ENCODE peak calls at places on chromosomes 7 and 10, in six cellular contexts. R, S, J, P, H and I are unnamed samples.

GRCh38 chr10:125093199-125093841 is 67.0 kb downstream of the CTBP2 start:
- DNase-seq in H (no peak), P (peak), J (peak), S (peak), R (peak), I (no peak)

GRCh38 chr10:33129987-33130386 is 172.0 kb upstream of the ITGB1 start:
- DNase-seq in S (peak), J (peak), H (no peak), P (no peak), R (peak), I (no peak)

GRCh38 chr10:133394801-133395221 is 854 bp downstream of the MTG1 start:
- DNase-seq in R (peak), P (no peak), S (no peak), J (no peak), H (no peak), I (no peak)

GRCh38 chr10:64394744-64395143 is 873.5 kb downstream of the REEP3 start:
- DNase-seq in P (no peak), S (peak), R (peak), J (peak), H (peak), I (no peak)

GRCh38 chr7:35768346-35768745 is 32.5 kb upstream of the SEPTIN7 start:
- DNase-seq in S (no peak), H (no peak), R (no peak), P (no peak), J (no peak), I (no peak)

GRCh38 chr10:73888514-73888913 is 14.2 kb upstream of the CAMK2G start:
- DNase-seq in J (peak), S (peak), R (peak), P (no peak), H (no peak), I (no peak)

GRCh38 chr7:46654546-46655443 is 733.7 kb upstream of the IGFBP3 start:
- DNase-seq in S (peak), H (no peak), J (no peak), P (no peak), R (peak), I (no peak)

GRCh38 chr10:43415544-43415943 is 6.6 kb upstream of the HNRNPF start:
- DNase-seq in P (no peak), R (no peak), J (no peak), H (no peak), S (no peak), I (no peak)

GRCh38 chr10:132604686-132605085 is 67.1 kb downstream of the INPP5A start:
- DNase-seq in R (no peak), J (no peak), P (no peak), H (no peak), S (no peak), I (no peak)

GRCh38 chr7:135930565-135931423 is 46.4 kb downstream of the MTPN start:
- DNase-seq in J (peak), P (no peak), S (peak), R (peak), H (peak), I (peak)

GRCh38 chr7:135928136-135928535 is 49.0 kb downstream of the MTPN start:
- DNase-seq in R (no peak), P (no peak), S (no peak), H (no peak), J (no peak), I (no peak)

GRCh38 chr7:135929249-135929648 is 47.9 kb downstream of the MTPN start:
- DNase-seq in H (peak), R (peak), S (peak), J (no peak), P (no peak), I (no peak)

GRCh38 chr7:135933509-135934188 is 43.5 kb downstream of the MTPN start:
- DNase-seq in J (no peak), R (no peak), P (no peak), S (no peak), H (peak), I (no peak)

GRCh38 chr7:135929692-135930091 is 47.5 kb downstream of the MTPN start:
- DNase-seq in J (no peak), S (no peak), H (peak), P (no peak), R (peak), I (no peak)
- H3K4me3 ChIP-seq in J (no peak), S (no peak), H (no peak), P (no peak), R (no peak), I (peak)

GRCh38 chr7:80997841-80998240 is 79.0 kb upstream of the SEMA3C start:
- DNase-seq in P (no peak), H (no peak), R (no peak), S (no peak), J (no peak), I (no peak)
- H3K9ac ChIP-seq in P (no peak), H (no peak), R (no peak), S (no peak), J (no peak), I (no peak)

DNA sequence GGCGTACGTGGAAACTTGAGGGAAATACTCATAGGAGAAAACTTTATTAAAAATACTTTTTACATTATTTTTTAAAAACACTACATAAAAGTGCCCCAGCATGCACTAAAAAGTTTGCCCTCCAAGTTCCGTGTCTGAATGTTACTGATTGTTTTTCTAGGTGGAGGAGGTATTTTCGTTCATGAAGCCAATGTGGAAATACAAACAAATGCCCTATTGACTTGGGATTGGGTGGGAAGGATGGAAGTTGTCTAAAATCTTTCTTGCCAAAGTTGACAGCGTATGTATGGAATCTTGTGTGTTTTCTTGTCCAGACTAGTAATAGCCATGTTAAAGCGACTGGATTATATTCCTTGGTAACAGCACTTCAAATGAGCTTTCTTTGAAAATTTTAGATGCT is 1.2 kb downstream of the PROSER2 start:
- DNase-seq in R (peak), P (no peak), S (peak), J (peak), H (no peak), I (no peak)
- H3K4me3 ChIP-seq in R (peak), P (peak), S (no peak), J (peak), H (no peak), I (peak)

GRCh38 chr10:102394079-102394800 is 1.3 kb upstream of the NFKB2 start:
- DNase-seq in P (peak), H (peak), R (peak), S (peak), J (peak), I (peak)
- H3K9ac ChIP-seq in P (peak), H (peak), R (peak), S (peak), J (peak), I (peak)